ENCODE peak calls at places on chromosomes 13 and 19, in eight cellular contexts. One of them, this sample, is unnamed.

GRCh38 chr19:2055871-2056809 is 5.1 kb upstream of the MKNK2 start:
- DNase-seq in mucosa of descending colon: peak
- DNase-seq in stomach: no peak
- DNase-seq in fibroblast of lung: peak
- DNase-seq in fibroblast of mammary gland: peak
- DNase-seq in fibroblast of pulmonary artery: peak
- DNase-seq in astrocyte of the spinal cord: peak
- DNase-seq in HL-60: peak
- DNase-seq in this sample: no peak

GRCh38 chr19:48619692-48620565 is 623 bp downstream of the SPHK2 start:
- DNase-seq in mucosa of descending colon: no peak
- DNase-seq in fibroblast of lung: peak
- DNase-seq in fibroblast of pulmonary artery: no peak
- DNase-seq in HL-60: no peak
- DNase-seq in astrocyte of the spinal cord: no peak
- DNase-seq in stomach: no peak
- DNase-seq in fibroblast of mammary gland: peak
- DNase-seq in this sample: no peak

GRCh38 chr13:23021921-23022320 is 158.9 kb upstream of the SGCG start:
- DNase-seq in mucosa of descending colon: no peak
- DNase-seq in astrocyte of the spinal cord: no peak
- DNase-seq in fibroblast of mammary gland: no peak
- DNase-seq in HL-60: no peak
- DNase-seq in fibroblast of lung: no peak
- DNase-seq in fibroblast of pulmonary artery: no peak
- DNase-seq in stomach: no peak
- DNase-seq in this sample: no peak

GRCh38 chr19:38278751-38279150 is 14.4 kb downstream of the SPINT2 start:
- DNase-seq in HL-60: no peak
- DNase-seq in mucosa of descending colon: no peak
- DNase-seq in fibroblast of pulmonary artery: no peak
- DNase-seq in fibroblast of mammary gland: no peak
- DNase-seq in fibroblast of lung: no peak
- DNase-seq in astrocyte of the spinal cord: no peak
- DNase-seq in stomach: no peak
- DNase-seq in this sample: no peak

GRCh38 chr19:50261446-50261970 is 58.1 kb downstream of the MYH14 start:
- DNase-seq in fibroblast of lung: no peak
- DNase-seq in fibroblast of mammary gland: no peak
- DNase-seq in stomach: no peak
- DNase-seq in mucosa of descending colon: no peak
- DNase-seq in HL-60: no peak
- DNase-seq in fibroblast of pulmonary artery: no peak
- DNase-seq in astrocyte of the spinal cord: no peak
- DNase-seq in this sample: no peak

GRCh38 chr13:25352806-25353205 is 19.0 kb upstream of the ATP8A2 start:
- DNase-seq in stomach: no peak
- DNase-seq in HL-60: no peak
- DNase-seq in fibroblast of lung: no peak
- DNase-seq in fibroblast of mammary gland: no peak
- DNase-seq in fibroblast of pulmonary artery: no peak
- DNase-seq in astrocyte of the spinal cord: no peak
- DNase-seq in mucosa of descending colon: no peak
- DNase-seq in this sample: no peak

GRCh38 chr13:113905018-113905417 is 41.1 kb upstream of the GAS6 start:
- DNase-seq in HL-60: no peak
- DNase-seq in stomach: peak
- DNase-seq in fibroblast of lung: no peak
- DNase-seq in astrocyte of the spinal cord: no peak
- DNase-seq in fibroblast of mammary gland: no peak
- DNase-seq in mucosa of descending colon: no peak
- DNase-seq in fibroblast of pulmonary artery: no peak
- DNase-seq in this sample: no peak

GRCh38 chr19:2260341-2260751 is 4.1 kb upstream of the JSRP1 start:
- DNase-seq in HL-60: no peak
- DNase-seq in astrocyte of the spinal cord: no peak
- DNase-seq in fibroblast of mammary gland: peak
- DNase-seq in fibroblast of pulmonary artery: no peak
- DNase-seq in mucosa of descending colon: peak
- DNase-seq in fibroblast of lung: no peak
- DNase-seq in stomach: no peak
- DNase-seq in this sample: no peak

GRCh38 chr19:8390617-8390981 is 439 bp downstream of the RAB11B start:
- DNase-seq in HL-60: peak
- DNase-seq in fibroblast of mammary gland: peak
- DNase-seq in fibroblast of lung: peak
- DNase-seq in astrocyte of the spinal cord: peak
- DNase-seq in stomach: peak
- DNase-seq in fibroblast of pulmonary artery: peak
- DNase-seq in mucosa of descending colon: peak
- DNase-seq in this sample: peak

GRCh38 chr13:60448907-60449510 is 52.0 kb downstream of the TDRD3 start:
- DNase-seq in mucosa of descending colon: peak
- DNase-seq in fibroblast of mammary gland: peak
- DNase-seq in fibroblast of lung: peak
- DNase-seq in fibroblast of pulmonary artery: peak
- DNase-seq in astrocyte of the spinal cord: peak
- DNase-seq in stomach: no peak
- DNase-seq in HL-60: peak
- DNase-seq in this sample: peak

GRCh38 chr13:33251131-33251629 is 34.4 kb downstream of the STARD13 start:
- DNase-seq in mucosa of descending colon: no peak
- DNase-seq in fibroblast of mammary gland: peak
- DNase-seq in fibroblast of lung: peak
- DNase-seq in astrocyte of the spinal cord: peak
- DNase-seq in stomach: no peak
- DNase-seq in HL-60: no peak
- DNase-seq in fibroblast of pulmonary artery: peak
- DNase-seq in this sample: peak

GRCh38 chr13:98483636-98484288 is 93.1 kb downstream of the STK24 start:
- DNase-seq in HL-60: no peak
- DNase-seq in stomach: no peak
- DNase-seq in mucosa of descending colon: no peak
- DNase-seq in fibroblast of pulmonary artery: no peak
- DNase-seq in astrocyte of the spinal cord: no peak
- DNase-seq in fibroblast of lung: peak
- DNase-seq in fibroblast of mammary gland: peak
- DNase-seq in this sample: no peak

GRCh38 chr19:56133858-56134654 is 7.0 kb upstream of the ZNF444 start:
- DNase-seq in stomach: no peak
- DNase-seq in mucosa of descending colon: no peak
- DNase-seq in fibroblast of mammary gland: peak
- DNase-seq in fibroblast of pulmonary artery: no peak
- DNase-seq in HL-60: no peak
- DNase-seq in fibroblast of lung: no peak
- DNase-seq in astrocyte of the spinal cord: no peak
- DNase-seq in this sample: no peak

GRCh38 chr13:30892966-30893365 is 13.1 kb upstream of the MEDAG start:
- DNase-seq in astrocyte of the spinal cord: no peak
- DNase-seq in stomach: no peak
- DNase-seq in fibroblast of lung: peak
- DNase-seq in fibroblast of pulmonary artery: peak
- DNase-seq in HL-60: peak
- DNase-seq in mucosa of descending colon: peak
- DNase-seq in fibroblast of mammary gland: peak
- DNase-seq in this sample: no peak

GRCh38 chr19:10102787-10103236 is 334 bp upstream of the ANGPTL6 start:
- DNase-seq in HL-60: peak
- DNase-seq in fibroblast of pulmonary artery: no peak
- DNase-seq in astrocyte of the spinal cord: no peak
- DNase-seq in mucosa of descending colon: no peak
- DNase-seq in fibroblast of lung: no peak
- DNase-seq in fibroblast of mammary gland: no peak
- DNase-seq in stomach: no peak
- DNase-seq in this sample: no peak

GRCh38 chr19:32020538-32020937 is 324.9 kb upstream of the ZNF507 start:
- DNase-seq in HL-60: no peak
- DNase-seq in astrocyte of the spinal cord: no peak
- DNase-seq in stomach: no peak
- DNase-seq in fibroblast of lung: no peak
- DNase-seq in mucosa of descending colon: no peak
- DNase-seq in fibroblast of mammary gland: no peak
- DNase-seq in fibroblast of pulmonary artery: no peak
- DNase-seq in this sample: no peak

GRCh38 chr13:48265217-48265815 is 32.3 kb downstream of the ITM2B start:
- DNase-seq in stomach: no peak
- DNase-seq in astrocyte of the spinal cord: no peak
- DNase-seq in mucosa of descending colon: no peak
- DNase-seq in HL-60: peak
- DNase-seq in fibroblast of mammary gland: no peak
- DNase-seq in fibroblast of lung: no peak
- DNase-seq in fibroblast of pulmonary artery: no peak
- DNase-seq in this sample: no peak

GRCh38 chr13:24670927-24671326 is 9.3 kb upstream of the ATP12A start:
- DNase-seq in fibroblast of mammary gland: no peak
- DNase-seq in HL-60: peak
- DNase-seq in mucosa of descending colon: peak
- DNase-seq in fibroblast of pulmonary artery: peak
- DNase-seq in stomach: no peak
- DNase-seq in fibroblast of lung: no peak
- DNase-seq in astrocyte of the spinal cord: no peak
- DNase-seq in this sample: no peak

GRCh38 chr19:16659464-16659831 is 496 bp downstream of the SMIM7 start:
- DNase-seq in stomach: peak
- DNase-seq in astrocyte of the spinal cord: no peak
- DNase-seq in HL-60: no peak
- DNase-seq in fibroblast of pulmonary artery: no peak
- DNase-seq in fibroblast of lung: no peak
- DNase-seq in fibroblast of mammary gland: no peak
- DNase-seq in mucosa of descending colon: no peak
- DNase-seq in this sample: no peak

GRCh38 chr13:112670118-112670517 is 19.7 kb upstream of the ATP11A start:
- DNase-seq in fibroblast of lung: no peak
- DNase-seq in fibroblast of mammary gland: no peak
- DNase-seq in fibroblast of pulmonary artery: no peak
- DNase-seq in mucosa of descending colon: no peak
- DNase-seq in stomach: peak
- DNase-seq in HL-60: no peak
- DNase-seq in astrocyte of the spinal cord: no peak
- DNase-seq in this sample: no peak

GRCh38 chr19:30696514-30696913 is 324.3 kb downstream of the ZNF536 start:
- DNase-seq in stomach: no peak
- DNase-seq in HL-60: no peak
- DNase-seq in fibroblast of pulmonary artery: no peak
- DNase-seq in mucosa of descending colon: peak
- DNase-seq in fibroblast of mammary gland: no peak
- DNase-seq in fibroblast of lung: peak
- DNase-seq in astrocyte of the spinal cord: no peak
- DNase-seq in this sample: no peak

GRCh38 chr19:13103961-13104847 is 1.5 kb upstream of the LYL1 start:
- DNase-seq in fibroblast of pulmonary artery: no peak
- DNase-seq in astrocyte of the spinal cord: no peak
- DNase-seq in mucosa of descending colon: peak
- DNase-seq in fibroblast of lung: no peak
- DNase-seq in stomach: peak
- DNase-seq in HL-60: peak
- DNase-seq in fibroblast of mammary gland: no peak
- DNase-seq in this sample: no peak
- H3K4me3 ChIP-seq in fibroblast of pulmonary artery: no peak
- H3K4me3 ChIP-seq in astrocyte of the spinal cord: no peak
- H3K4me3 ChIP-seq in mucosa of descending colon: no peak
- H3K4me3 ChIP-seq in fibroblast of lung: no peak
- H3K4me3 ChIP-seq in stomach: peak
- H3K4me3 ChIP-seq in HL-60: peak
- H3K4me3 ChIP-seq in fibroblast of mammary gland: no peak
- H3K4me3 ChIP-seq in this sample: no peak

GRCh38 chr13:85261757-85262346 is 537.4 kb downstream of the SLITRK6 start:
- DNase-seq in stomach: no peak
- DNase-seq in HL-60: no peak
- DNase-seq in mucosa of descending colon: no peak
- DNase-seq in fibroblast of pulmonary artery: peak
- DNase-seq in fibroblast of lung: peak
- DNase-seq in fibroblast of mammary gland: peak
- DNase-seq in astrocyte of the spinal cord: peak
- DNase-seq in this sample: no peak
- TF ChIP-seq CTCF in stomach: no peak
- TF ChIP-seq CTCF in HL-60: peak
- TF ChIP-seq CTCF in mucosa of descending colon: no peak
- TF ChIP-seq CTCF in fibroblast of pulmonary artery: peak
- TF ChIP-seq CTCF in fibroblast of lung: peak
- TF ChIP-seq CTCF in fibroblast of mammary gland: peak
- TF ChIP-seq CTCF in astrocyte of the spinal cord: peak
- TF ChIP-seq CTCF in this sample: peak

DNA sequence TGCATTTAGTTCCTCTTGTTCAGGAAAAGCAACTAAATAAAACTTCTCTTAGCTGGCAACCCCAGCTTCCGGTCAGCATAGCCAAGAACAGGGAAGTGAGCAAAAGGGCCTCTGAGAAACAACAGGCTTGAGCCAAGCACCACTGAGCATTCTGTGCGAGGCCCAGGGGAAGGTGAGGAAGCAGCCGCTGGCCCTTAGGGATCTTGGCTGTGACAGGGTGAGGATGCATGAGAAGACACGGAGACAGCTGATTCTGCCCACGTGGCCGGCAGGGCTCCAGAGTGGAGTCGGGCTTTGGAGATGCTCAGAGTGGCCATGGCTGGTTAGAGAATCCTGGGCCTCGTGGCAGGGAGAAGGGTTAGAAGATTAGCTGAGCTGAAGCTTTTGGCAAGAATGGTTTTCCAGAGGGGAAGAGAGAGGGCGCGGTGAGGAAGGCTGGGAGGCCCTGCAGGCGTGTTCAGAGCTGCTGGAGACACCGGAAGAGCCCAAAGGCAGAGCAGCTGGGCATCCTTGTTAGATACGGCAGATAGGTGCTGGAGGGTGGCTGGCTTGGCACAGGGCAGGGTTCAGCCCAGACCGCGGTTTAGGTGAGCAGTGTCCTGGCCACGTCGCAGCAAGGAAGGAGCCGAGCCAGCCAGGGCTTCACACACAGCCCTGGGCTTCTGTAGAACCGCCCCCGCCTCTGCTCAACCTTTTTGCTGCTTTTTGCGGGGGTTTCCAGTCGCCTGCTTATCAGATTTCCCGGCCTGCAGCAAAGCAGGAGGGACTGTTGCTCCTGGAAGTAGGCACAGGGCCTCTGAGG is 17.3 kb downstream of the UPF1 start:
- DNase-seq in fibroblast of pulmonary artery: peak
- DNase-seq in HL-60: peak
- DNase-seq in fibroblast of lung: peak
- DNase-seq in mucosa of descending colon: peak
- DNase-seq in fibroblast of mammary gland: peak
- DNase-seq in astrocyte of the spinal cord: no peak
- DNase-seq in stomach: no peak
- DNase-seq in this sample: no peak
- H3K4me3 ChIP-seq in fibroblast of pulmonary artery: peak
- H3K4me3 ChIP-seq in HL-60: no peak
- H3K4me3 ChIP-seq in fibroblast of lung: no peak
- H3K4me3 ChIP-seq in mucosa of descending colon: no peak
- H3K4me3 ChIP-seq in fibroblast of mammary gland: no peak
- H3K4me3 ChIP-seq in astrocyte of the spinal cord: no peak
- H3K4me3 ChIP-seq in stomach: no peak
- H3K4me3 ChIP-seq in this sample: no peak

GRCh38 chr19:57637379-57637778 is 4.4 kb downstream of the ZNF211 start:
- DNase-seq in fibroblast of pulmonary artery: no peak
- DNase-seq in mucosa of descending colon: no peak
- DNase-seq in HL-60: no peak
- DNase-seq in astrocyte of the spinal cord: no peak
- DNase-seq in fibroblast of lung: no peak
- DNase-seq in fibroblast of mammary gland: no peak
- DNase-seq in stomach: no peak
- DNase-seq in this sample: no peak

GRCh38 chr19:57633832-57634131 is 814 bp downstream of the ZNF211 start:
- DNase-seq in mucosa of descending colon: no peak
- DNase-seq in astrocyte of the spinal cord: no peak
- DNase-seq in fibroblast of lung: no peak
- DNase-seq in stomach: no peak
- DNase-seq in fibroblast of mammary gland: no peak
- DNase-seq in HL-60: no peak
- DNase-seq in fibroblast of pulmonary artery: no peak
- DNase-seq in this sample: no peak

GRCh38 chr19:57632987-57633831 is at the start of gene ZNF211:
- DNase-seq in stomach: peak
- DNase-seq in mucosa of descending colon: peak
- DNase-seq in fibroblast of lung: peak
- DNase-seq in fibroblast of pulmonary artery: peak
- DNase-seq in astrocyte of the spinal cord: peak
- DNase-seq in HL-60: peak
- DNase-seq in fibroblast of mammary gland: peak
- DNase-seq in this sample: peak
- TF ChIP-seq CTCF in stomach: no peak
- TF ChIP-seq CTCF in mucosa of descending colon: no peak
- TF ChIP-seq CTCF in fibroblast of lung: no peak
- TF ChIP-seq CTCF in fibroblast of pulmonary artery: no peak
- TF ChIP-seq CTCF in astrocyte of the spinal cord: no peak
- TF ChIP-seq CTCF in HL-60: no peak
- TF ChIP-seq CTCF in fibroblast of mammary gland: no peak
- TF ChIP-seq CTCF in this sample: no peak

This sample was measured in AG04449.